ENCODE peak calls at places on chromosomes 4 and X, in four cellular contexts. O is BJ, F is stomach, Z is HFF-Myc. I is an unnamed sample.

GRCh38 chr4:89299153-89299789 is 8.3 kb downstream of the GPRIN3 start:
- DNase-seq in O (no peak), F (no peak), Z (no peak), I (no peak)

GRCh38 chrX:45719751-45720501 is 519.2 kb upstream of the DIPK2B start:
- DNase-seq in O (no peak), F (no peak), Z (no peak), I (no peak)

GRCh38 chr4:38948551-38948950 is 80.9 kb downstream of the FAM114A1 start:
- DNase-seq in O (peak), F (no peak), Z (peak), I (peak)

GRCh38 chrX:1420371-1420770 is 28.5 kb upstream of the SLC25A6 start:
- DNase-seq in O (no peak), F (no peak), Z (no peak), I (no peak)

GRCh38 chr4:25881187-25881586 is 18.4 kb upstream of the SEL1L3 start:
- DNase-seq in O (no peak), F (no peak), Z (no peak), I (no peak)

GRCh38 chr4:721261-722171 is 15.9 kb downstream of the PCGF3 start:
- DNase-seq in O (no peak), F (no peak), Z (no peak), I (no peak)

GRCh38 chrX:45344597-45344996 is 143.9 kb upstream of the DIPK2B start:
- DNase-seq in O (no peak), F (no peak), Z (peak), I (peak)

GRCh38 chrX:115902995-115903394 is 267.5 kb upstream of the AGTR2 start:
- DNase-seq in O (no peak), F (no peak), Z (no peak), I (no peak)

GRCh38 chr4:173218411-173219125 is 50.0 kb downstream of the GALNT7 start:
- DNase-seq in O (peak), F (no peak), Z (no peak), I (peak)

GRCh38 chr4:101695176-101695575 is 95.4 kb upstream of the BANK1 start:
- DNase-seq in O (no peak), F (no peak), Z (no peak), I (no peak)

GRCh38 chr4:139175647-139176298 is 1.2 kb downstream of the ELF2 start:
- DNase-seq in O (no peak), F (no peak), Z (no peak), I (no peak)

GRCh38 chrX:102976290-102976689 is 39.2 kb downstream of the RAB40AL start:
- DNase-seq in O (no peak), F (no peak), Z (no peak), I (no peak)

GRCh38 chr4:100510551-100510950 is 7.3 kb downstream of the EMCN start:
- DNase-seq in O (peak), F (no peak), Z (no peak), I (no peak)

GRCh38 chr4:52425751-52426326 is 233.3 kb downstream of the USP46 start:
- DNase-seq in O (no peak), F (peak), Z (no peak), I (no peak)

GRCh38 chrX:101232316-101232715 is 12.7 kb downstream of the DRP2 start:
- DNase-seq in O (no peak), F (no peak), Z (no peak), I (no peak)

GRCh38 chr4:8494218-8494617 is 53.6 kb downstream of the TRMT44 start:
- DNase-seq in O (no peak), F (no peak), Z (no peak), I (no peak)

GRCh38 chr4:83340692-83341343 is 6.2 kb upstream of the HPSE start:
- DNase-seq in O (no peak), F (no peak), Z (no peak), I (no peak)

GRCh38 chr4:173168396-173169177 is at the start of gene GALNT7:
- DNase-seq in O (no peak), F (peak), Z (no peak), I (no peak)

GRCh38 chrX:130170752-130171445 is 863 bp upstream of the RAB33A start:
- DNase-seq in O (no peak), F (peak), Z (no peak), I (no peak)

GRCh38 chr4:154349829-154350228 is 141.8 kb downstream of the DCHS2 start:
- DNase-seq in O (no peak), F (no peak), Z (no peak), I (no peak)

GRCh38 chrX:148940411-148940996 is 440.1 kb downstream of the AFF2 start:
- DNase-seq in O (no peak), F (no peak), Z (no peak), I (no peak)

GRCh38 chr4:142549726-142550463 is 296.2 kb downstream of the INPP4B start:
- DNase-seq in O (peak), F (no peak), Z (no peak), I (peak)

GRCh38 chrX:26649534-26649933 is 433.6 kb downstream of the MAGEB5 start:
- DNase-seq in O (no peak), F (no peak), Z (no peak), I (no peak)

GRCh38 chr4:24425868-24426267 is 158.5 kb downstream of the DHX15 start:
- DNase-seq in O (no peak), F (no peak), Z (no peak), I (no peak)

GRCh38 chr4:123315617-123316016 is 81.0 kb upstream of the SPRY1 start:
- DNase-seq in O (no peak), F (no peak), Z (no peak), I (no peak)

GRCh38 chr4:4490041-4490440 is 51.8 kb downstream of the STX18 start:
- DNase-seq in O (no peak), F (no peak), Z (no peak), I (no peak)

GRCh38 chr4:86500527-86500926 is 93.6 kb upstream of the PTPN13 start:
- DNase-seq in O (no peak), F (no peak), Z (no peak), I (no peak)

GRCh38 chrX:85993539-85994197 is 53.7 kb downstream of the CHM start:
- DNase-seq in O (no peak), F (no peak), Z (no peak), I (no peak)

GRCh38 chr4:56757270-56757746 is 64.2 kb downstream of the SPINK2 start:
- DNase-seq in O (no peak), F (no peak), Z (peak), I (no peak)

GRCh38 chr4:88178633-88179231 is 20.3 kb upstream of the ABCG2 start:
- DNase-seq in O (no peak), F (no peak), Z (no peak), I (no peak)

GRCh38 chrX:13774696-13775095 is 40.1 kb downstream of the OFD1 start:
- DNase-seq in O (no peak), F (no peak), Z (no peak), I (no peak)

GRCh38 chr4:121712001-121712655 is 15.3 kb upstream of the ANXA5 start:
- DNase-seq in O (no peak), F (no peak), Z (no peak), I (no peak)

GRCh38 chrX:38882894-38883620 is 81.8 kb downstream of the MID1IP1 start:
- DNase-seq in O (peak), F (peak), Z (peak), I (no peak)

GRCh38 chr4:23373269-23373668 is 516.6 kb downstream of the PPARGC1A start:
- DNase-seq in O (no peak), F (peak), Z (no peak), I (no peak)

DNA sequence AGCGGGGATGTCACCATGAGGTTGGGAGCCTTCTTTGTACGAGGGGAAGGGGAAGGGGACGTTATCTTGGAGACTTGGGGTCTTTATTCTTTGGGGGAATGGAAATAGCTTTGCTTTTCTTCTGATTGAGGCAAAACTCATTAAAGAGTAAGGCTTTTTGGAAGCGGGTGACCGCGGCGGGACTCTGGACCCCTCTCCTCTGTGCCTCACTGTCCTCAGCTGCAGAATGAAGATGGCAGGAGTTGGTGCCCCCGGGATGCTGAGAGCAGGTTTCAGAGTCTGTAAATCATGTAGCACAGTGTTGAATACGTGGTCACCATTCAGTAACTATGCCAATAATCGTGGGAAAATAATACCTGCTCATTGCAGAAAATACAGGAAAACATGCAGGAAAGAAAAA is 32.1 kb downstream of the HTT-AS start:
- DNase-seq in O (no peak), F (no peak), Z (no peak), I (no peak)
- H3K4me3 ChIP-seq in O (no peak), F (peak), Z (peak), I (peak)

DNA sequence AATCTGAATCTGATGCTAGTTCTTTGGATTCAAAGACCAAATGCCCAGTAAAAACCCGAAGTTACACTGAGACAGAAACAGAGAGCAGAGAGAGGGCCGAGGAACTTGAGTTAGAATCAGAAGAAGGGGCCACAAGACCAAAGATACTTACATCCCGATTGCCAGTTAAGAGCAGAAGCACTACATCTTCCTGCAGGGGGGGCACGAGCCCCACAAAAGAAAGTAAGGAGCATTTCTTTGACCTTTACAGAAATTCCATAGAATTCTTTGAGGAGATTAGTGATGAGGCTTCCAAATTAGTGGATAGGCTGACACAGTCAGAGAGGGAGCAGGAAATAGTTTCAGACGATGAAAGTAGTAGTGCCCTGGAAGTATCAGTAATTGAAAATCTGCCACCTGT is 309.3 kb downstream of the ANK2 start:
- DNase-seq in O (no peak), F (no peak), Z (no peak), I (no peak)
- TF ChIP-seq CTCF in O (no peak), F (no peak), Z (no peak), I (no peak)

GRCh38 chr4:73707269-73707875 is 33.0 kb upstream of the CXCL8 start:
- DNase-seq in O (no peak), F (no peak), Z (no peak), I (no peak)

GRCh38 chr4:73705721-73706120 is 34.6 kb upstream of the CXCL8 start:
- DNase-seq in O (no peak), F (no peak), Z (no peak), I (no peak)

GRCh38 chr4:73709461-73710033 is 30.8 kb upstream of the CXCL8 start:
- DNase-seq in O (no peak), F (no peak), Z (no peak), I (no peak)

GRCh38 chr4:73706811-73707210 is 33.6 kb upstream of the CXCL8 start:
- DNase-seq in O (no peak), F (no peak), Z (no peak), I (no peak)

DNA sequence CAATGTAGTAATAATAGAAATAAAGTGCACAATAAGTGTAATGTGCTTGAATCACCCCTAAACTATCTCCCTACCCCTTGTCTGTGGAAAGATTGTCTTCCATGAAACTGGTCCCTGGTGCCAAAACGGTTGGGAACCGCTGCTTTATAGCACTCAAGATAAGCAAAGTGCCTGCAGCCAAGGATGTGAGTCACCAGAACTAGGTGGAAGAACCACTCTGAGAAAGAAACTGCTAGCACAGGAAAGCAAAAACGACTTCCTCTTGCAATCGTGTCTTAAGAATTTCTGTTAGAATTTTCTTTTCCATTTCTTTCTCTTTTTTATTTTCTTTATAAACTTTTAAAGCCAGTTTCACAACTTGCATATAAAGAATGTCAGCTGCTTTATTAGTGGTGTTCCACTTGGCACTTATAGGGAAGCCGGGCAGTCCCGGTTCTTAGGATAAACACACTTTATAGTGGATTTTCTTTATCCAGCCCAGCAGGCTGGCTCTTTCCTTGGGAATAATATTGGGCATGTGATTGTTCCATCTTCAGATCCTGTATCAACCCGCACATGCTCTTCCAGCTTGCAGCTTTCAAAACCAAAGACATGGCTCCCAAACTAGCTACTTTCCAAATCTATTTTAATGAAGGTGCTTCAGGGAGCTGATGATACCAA is 32.3 kb upstream of the CXCL8 start:
- DNase-seq in O (peak), F (peak), Z (peak), I (peak)
- H3K4me3 ChIP-seq in O (no peak), F (no peak), Z (no peak), I (no peak)

GRCh38 chrX:118348186-118348810 is 2.4 kb downstream of the WDR44 start:
- DNase-seq in O (no peak), F (no peak), Z (no peak), I (no peak)

GRCh38 chrX:118345401-118346257 is at the start of gene WDR44:
- DNase-seq in O (peak), F (peak), Z (peak), I (peak)

GRCh38 chrX:118345045-118345400 is 883 bp upstream of the WDR44 start:
- DNase-seq in O (no peak), F (no peak), Z (no peak), I (no peak)

GRCh38 chrX:118347131-118347530 is 1.2 kb downstream of the WDR44 start:
- DNase-seq in O (no peak), F (no peak), Z (no peak), I (no peak)

GRCh38 chrX:118346258-118347094 is 570 bp downstream of the WDR44 start:
- DNase-seq in O (no peak), F (peak), Z (no peak), I (no peak)
- TF ChIP-seq CTCF in O (peak), F (no peak), Z (no peak), I (no peak)

DNA sequence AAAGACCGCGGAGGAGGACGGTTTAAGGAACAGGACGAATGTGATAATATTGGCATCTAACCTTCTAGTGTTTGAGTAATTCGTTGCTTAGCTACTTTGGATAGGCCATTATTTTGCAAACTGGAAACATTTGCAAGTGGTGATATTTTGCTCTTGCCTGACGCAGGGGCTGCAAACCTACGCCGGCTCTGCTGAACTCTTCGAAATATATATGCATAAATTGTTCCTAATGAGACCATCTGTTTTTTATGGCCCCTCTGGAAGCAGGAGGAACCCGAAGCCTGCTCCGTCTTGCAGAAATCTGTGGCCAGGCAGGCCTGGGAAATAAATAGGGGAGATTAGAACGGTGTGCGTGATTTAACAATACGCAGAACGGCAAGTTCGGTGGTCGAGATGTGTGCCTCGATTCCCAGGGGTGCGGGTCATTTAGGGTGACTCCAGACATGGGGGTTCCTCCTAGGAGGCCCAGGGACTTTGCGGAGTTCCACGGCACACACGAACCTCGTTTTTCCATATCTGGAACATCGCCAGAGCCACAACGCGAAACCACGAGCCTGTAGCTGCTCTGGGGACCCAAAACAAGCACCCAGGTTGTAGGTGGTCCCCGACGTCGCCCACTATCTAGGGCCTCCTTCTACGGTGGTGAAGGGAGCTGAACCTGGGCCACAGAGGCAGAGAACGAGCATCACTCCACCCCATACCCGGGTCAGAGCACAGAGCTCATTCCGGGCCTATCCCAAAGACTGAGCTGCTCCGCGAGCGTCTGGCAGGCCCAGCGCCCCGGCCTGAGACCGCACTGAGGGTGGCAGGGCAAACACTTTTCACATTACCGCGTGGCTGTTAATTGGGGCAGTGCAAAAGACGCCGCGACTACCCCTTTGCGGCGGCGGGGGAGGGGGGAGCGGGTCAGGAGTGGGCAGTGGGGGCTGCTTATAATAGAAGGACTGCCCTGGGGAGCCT is 89.7 kb downstream of the BCOR start:
- DNase-seq in O (no peak), F (no peak), Z (no peak), I (no peak)
- H3K4me3 ChIP-seq in O (no peak), F (no peak), Z (no peak), I (no peak)